ENCODE peak calls at places on chromosomes 4 and X, in four cellular contexts. P, U, K and F are unnamed samples.

GRCh38 chr4:139839664-139840063 is 174.0 kb downstream of the MGST2 start:
- DNase-seq in P (no peak), U (no peak), K (no peak), F (no peak)

GRCh38 chr4:157220026-157220881 is at the start of gene GRIA2:
- DNase-seq in P (peak; percentile 1), U (no peak), K (no peak), F (peak; percentile 76)

GRCh38 chr4:75552452-75552851 is 3.4 kb upstream of the ODAPH start:
- DNase-seq in P (no peak), U (no peak), K (no peak), F (no peak)

GRCh38 chrX:58025979-58026378 is 115.7 kb upstream of the ZXDA start:
- DNase-seq in P (peak; percentile 17), U (no peak), K (peak; percentile 26), F (peak; percentile 61)

GRCh38 chr4:187294861-187295260 is 571.2 kb upstream of the FAT1 start:
- DNase-seq in P (no peak), U (no peak), K (no peak), F (peak; percentile 8)

GRCh38 chrX:32571579-32571978 is 639.8 kb downstream of the DMD start:
- DNase-seq in P (no peak), U (no peak), K (no peak), F (no peak)

GRCh38 chr4:183840311-183840710 is 64.8 kb upstream of the STOX2 start:
- DNase-seq in P (peak; percentile 60), U (no peak), K (peak; percentile 43), F (peak; percentile 75)

GRCh38 chrX:16096131-16096530 is 27.2 kb upstream of the GRPR start:
- DNase-seq in P (no peak), U (no peak), K (no peak), F (no peak)

GRCh38 chr4:118682928-118683327 is 2.3 kb upstream of the METTL14 start:
- DNase-seq in P (peak; percentile 30), U (no peak), K (no peak), F (no peak)

GRCh38 chrX:104618106-104618895 is 52.3 kb downstream of the IL1RAPL2 start:
- DNase-seq in P (no peak), U (no peak), K (no peak), F (no peak)

GRCh38 chr4:62940229-62940628 is 1469.0 kb downstream of the TECRL start:
- DNase-seq in P (peak; percentile 54), U (no peak), K (no peak), F (no peak)

GRCh38 chr4:140236649-140237160 is 82.7 kb upstream of the MAML3 start:
- DNase-seq in P (no peak), U (no peak), K (no peak), F (no peak)

GRCh38 chr4:63578383-63578782 is 830.9 kb downstream of the TECRL start:
- DNase-seq in P (no peak), U (no peak), K (no peak), F (no peak)

DNA sequence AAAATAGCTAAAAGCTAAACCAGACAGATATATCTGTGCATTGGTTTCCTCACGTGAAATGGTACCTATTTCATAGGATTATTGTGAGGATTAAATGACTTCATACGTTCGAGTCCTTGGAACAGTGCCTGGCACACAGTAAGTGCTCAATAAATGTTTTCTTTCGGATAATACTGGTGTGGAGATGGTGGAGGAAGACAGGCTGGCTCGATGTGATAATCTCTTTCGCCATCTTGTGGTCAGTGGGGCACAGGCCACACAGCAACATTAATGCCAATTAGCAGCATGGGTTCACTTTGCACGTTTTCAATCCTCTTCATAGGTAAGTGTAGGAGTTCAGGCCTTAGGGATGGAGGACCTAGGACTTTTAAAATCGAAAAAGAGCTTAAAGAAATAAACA is 9.3 kb downstream of the PAGE4 start:
- DNase-seq in P (peak; percentile 37), U (no peak), K (peak; percentile 16), F (peak; percentile 47)
- TF ChIP-seq JUND in P (no peak), U (no peak), K (no peak), F (no peak)

DNA sequence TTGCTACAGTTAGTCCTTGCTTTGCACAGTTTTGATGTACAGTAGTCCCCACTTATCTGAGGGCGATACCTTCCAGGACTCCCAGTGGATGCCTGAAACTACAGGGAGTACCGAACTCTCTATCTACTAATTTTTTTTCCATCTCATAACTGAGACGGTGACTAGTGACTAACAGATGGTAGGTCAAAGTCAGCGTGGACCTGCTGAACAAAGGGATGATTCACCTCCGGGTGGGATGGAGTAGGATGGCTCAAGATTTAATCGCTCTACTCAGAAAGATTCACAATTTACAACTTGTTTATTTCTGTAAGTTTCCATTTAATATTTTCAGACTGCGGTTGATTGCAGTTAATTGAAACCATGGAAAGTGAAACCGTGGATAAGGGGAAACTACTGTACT is 655.8 kb downstream of the ZNF674 start:
- DNase-seq in P (peak; percentile 1), U (no peak), K (no peak), F (no peak)
- TF ChIP-seq JUND in P (no peak), U (no peak), K (no peak), F (no peak)

GRCh38 chr4:177041356-177041755 is 248.6 kb upstream of the VEGFC start:
- DNase-seq in P (no peak), U (no peak), K (no peak), F (no peak)
- TF ChIP-seq JUND in P (no peak), U (no peak), K (no peak), F (no peak)

GRCh38 chr4:109079731-109080130 is 222.7 kb downstream of the COL25A1 start:
- DNase-seq in P (no peak), U (no peak), K (no peak), F (no peak)
- TF ChIP-seq JUND in P (no peak), U (no peak), K (no peak), F (no peak)

GRCh38 chr4:122483481-122483880 is 27.0 kb upstream of the IL2 start:
- DNase-seq in P (no peak), U (no peak), K (no peak), F (no peak)

DNA sequence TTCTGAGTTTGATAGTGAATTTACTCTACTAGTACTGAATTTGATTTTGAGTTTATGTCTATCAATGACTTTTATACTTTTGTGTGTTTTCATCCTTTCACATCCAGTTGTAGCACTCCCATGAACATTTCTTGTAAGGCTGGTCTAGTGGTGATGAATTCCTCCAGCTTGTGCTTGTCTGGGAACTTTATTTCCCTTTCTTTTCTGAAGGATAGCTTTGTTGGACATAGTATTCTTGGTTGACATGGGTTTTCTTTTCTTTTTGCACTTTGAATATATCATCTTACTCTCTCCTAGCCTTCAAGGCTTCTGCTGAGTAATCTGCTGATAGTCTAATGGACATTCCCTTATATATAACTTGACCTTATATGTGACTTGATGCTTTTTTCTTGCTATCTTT is 32.5 kb upstream of the IL2 start:
- DNase-seq in P (no peak), U (no peak), K (no peak), F (no peak)
- TF ChIP-seq JUND in P (no peak), U (no peak), K (no peak), F (no peak)

GRCh38 chrX:56313308-56313707 is 81.2 kb downstream of the KLF8 start:
- DNase-seq in P (no peak), U (no peak), K (no peak), F (no peak)
- TF ChIP-seq JUND in P (no peak), U (no peak), K (no peak), F (no peak)

DNA sequence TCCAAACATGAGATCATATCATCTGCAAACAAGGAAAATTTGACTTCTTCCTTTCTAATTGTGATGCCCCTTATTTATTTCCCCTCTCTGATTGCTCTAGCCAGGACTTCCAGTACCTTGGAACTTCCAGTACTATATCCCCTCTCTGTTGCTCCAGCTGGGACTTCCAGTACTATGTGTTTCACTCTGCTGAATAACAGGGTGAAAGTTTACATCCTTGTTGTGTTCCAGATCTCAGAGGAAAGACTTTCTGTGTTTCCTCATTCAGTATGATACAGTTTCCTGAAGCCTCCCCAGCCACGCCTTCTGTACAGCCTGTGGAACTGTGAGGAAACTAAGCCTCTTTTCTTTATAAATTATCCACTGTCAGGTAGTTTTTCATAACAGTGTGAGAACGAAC is 381.3 kb upstream of the FAM47C start:
- DNase-seq in P (no peak), U (no peak), K (no peak), F (no peak)
- TF ChIP-seq JUND in P (no peak), U (no peak), K (no peak), F (no peak)

GRCh38 chr4:15420642-15421041 is 7.2 kb upstream of the C1QTNF7 start:
- DNase-seq in P (no peak), U (no peak), K (no peak), F (no peak)
- TF ChIP-seq JUND in P (no peak), U (no peak), K (no peak), F (no peak)

DNA sequence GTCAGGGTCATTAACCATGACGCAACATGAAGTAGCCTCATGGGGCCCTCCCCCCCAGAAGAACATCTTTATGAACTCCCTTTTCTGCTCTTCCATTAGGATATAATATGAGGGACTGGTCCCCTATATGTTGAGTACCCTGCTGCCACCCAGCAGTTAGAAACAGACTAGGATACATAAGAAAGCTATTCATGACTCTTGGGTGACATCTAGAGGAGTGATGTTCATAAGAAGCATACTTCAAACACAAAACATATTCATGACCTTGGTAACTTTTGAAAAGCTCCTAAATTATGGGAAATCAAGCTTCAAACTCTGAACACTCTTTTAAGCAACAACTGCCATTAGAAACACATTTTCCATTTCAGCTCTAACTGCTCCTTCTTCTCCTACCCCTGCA is 155.2 kb upstream of the SPIN4 start:
- DNase-seq in P (peak; percentile 15), U (no peak), K (peak; percentile 15), F (peak; percentile 81)
- TF ChIP-seq JUND in P (no peak), U (no peak), K (no peak), F (no peak)

GRCh38 chr4:124534133-124534532 is 178.4 kb downstream of the ANKRD50 start:
- DNase-seq in P (no peak), U (no peak), K (no peak), F (no peak)

GRCh38 chr4:124542021-124542420 is 170.5 kb downstream of the ANKRD50 start:
- DNase-seq in P (no peak), U (no peak), K (no peak), F (no peak)

GRCh38 chr4:124535004-124535403 is 177.5 kb downstream of the ANKRD50 start:
- DNase-seq in P (no peak), U (no peak), K (no peak), F (no peak)

DNA sequence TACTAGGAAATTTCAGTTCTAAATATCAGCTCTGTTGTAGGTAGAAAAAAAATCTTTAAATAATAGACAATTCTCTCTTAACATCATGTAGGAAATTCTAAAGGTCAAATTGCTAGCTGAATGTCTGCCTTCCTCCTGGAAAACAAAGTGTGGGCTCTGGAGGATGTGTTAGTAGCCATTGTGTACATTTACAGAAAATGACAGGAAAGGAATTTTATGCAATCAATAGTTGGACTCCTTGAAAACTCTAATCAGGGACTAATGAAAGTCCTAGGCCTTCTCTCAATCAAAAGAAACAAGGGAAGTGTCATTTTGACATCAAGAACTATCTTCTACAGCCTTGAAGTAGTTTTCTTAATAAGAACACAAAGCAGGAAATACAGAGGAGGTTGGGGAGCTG is 174.6 kb downstream of the ANKRD50 start:
- DNase-seq in P (peak; percentile 11), U (no peak), K (no peak), F (no peak)
- TF ChIP-seq JUND in P (no peak), U (no peak), K (no peak), F (no peak)